ENCODE peak calls at places on chromosome 15, in nine cellular contexts. Q is T-helper 1 cell; C is NCI-H1105; K is stimulated activated CD8-positive, alpha-beta memory T cell treated with anti-CD3 and anti-CD28 coated beads, Interleukin-15, amount 100 ng/mL, for 4 hours; X is T-helper 2 cell; L is GM03348; A is cardiac septum; W is endothelial cell; J is type B pancreatic cell. T is an unnamed sample.

GRCh38 chr15:101050647-101051290 is 131.6 kb downstream of the LRRK1 start:
- DNase-seq in W (no peak), X (no peak), K (no peak), Q (no peak), A (peak; percentile 53), C (no peak), L (no peak), J (peak; percentile 49), T (no peak)

GRCh38 chr15:38883987-38884386 is 319.4 kb upstream of the RASGRP1 start:
- DNase-seq in K (no peak), A (no peak), C (no peak), Q (no peak), J (no peak), L (peak; percentile 17), W (no peak), X (no peak), T (no peak)

GRCh38 chr15:80562846-80563245 is 132.3 kb upstream of the ABHD17C start:
- DNase-seq in W (no peak), J (no peak), A (no peak), K (no peak), C (no peak), L (no peak), Q (no peak), X (no peak), T (no peak)

GRCh38 chr15:91655891-91656290 is 197.6 kb upstream of the SLCO3A1 start:
- DNase-seq in C (no peak), L (no peak), K (no peak), J (no peak), W (no peak), A (no peak), Q (no peak), X (no peak), T (no peak)

GRCh38 chr15:100809587-100809986 is 70.0 kb upstream of the ALDH1A3 start:
- DNase-seq in L (no peak), W (no peak), Q (no peak), J (no peak), A (no peak), K (no peak), C (no peak), X (no peak), T (no peak)

GRCh38 chr15:77251662-77252061 is 168.2 kb downstream of the PEAK1 start:
- DNase-seq in A (no peak), J (no peak), Q (no peak), K (no peak), X (no peak), L (no peak), W (no peak), C (no peak), T (peak; percentile 33)

GRCh38 chr15:59549339-59549807 is 62.2 kb upstream of the GCNT3 start:
- DNase-seq in K (no peak), C (no peak), A (no peak), W (no peak), Q (no peak), X (no peak), J (no peak), L (no peak), T (peak; percentile 34)

GRCh38 chr15:66364944-66365343 is 8.5 kb upstream of the TIPIN start:
- DNase-seq in C (no peak), Q (no peak), L (no peak), J (no peak), A (no peak), W (no peak), X (no peak), K (no peak), T (no peak)

GRCh38 chr15:23467110-23467600 is 20.1 kb upstream of the GOLGA6L2 start:
- DNase-seq in K (no peak), W (no peak), C (no peak), L (peak; percentile 58), A (no peak), X (no peak), J (no peak), Q (no peak), T (no peak)

GRCh38 chr15:31452595-31453557 is 126.2 kb downstream of the KLF13 start:
- DNase-seq in C (no peak), Q (no peak), X (no peak), K (no peak), W (no peak), J (no peak), A (no peak), L (no peak), T (no peak)

GRCh38 chr15:90270502-90271150 is 5.2 kb downstream of the NGRN start:
- DNase-seq in X (no peak), L (no peak), K (no peak), C (no peak), A (no peak), J (no peak), Q (no peak), W (no peak), T (no peak)

GRCh38 chr15:45670061-45670460 is 35.2 kb downstream of the SQOR start:
- DNase-seq in A (no peak), X (no peak), J (no peak), W (no peak), C (no peak), L (peak; percentile 28), K (no peak), Q (no peak), T (no peak)

GRCh38 chr15:83940136-83940535 is 286.2 kb downstream of the ADAMTSL3 start:
- DNase-seq in W (no peak), A (no peak), X (no peak), L (no peak), C (no peak), J (no peak), K (no peak), Q (no peak), T (no peak)

GRCh38 chr15:101070502-101071273 is 151.5 kb downstream of the LRRK1 start:
- DNase-seq in J (no peak), X (no peak), W (no peak), K (no peak), C (no peak), Q (no peak), L (peak; percentile 81), A (no peak), T (no peak)

GRCh38 chr15:40303576-40303975 is 4.2 kb downstream of the PLCB2 start:
- DNase-seq in Q (no peak), W (no peak), K (no peak), L (no peak), X (no peak), C (no peak), A (no peak), J (no peak), T (no peak)

GRCh38 chr15:42010434-42010833 is 10.4 kb downstream of the PLA2G4E start:
- DNase-seq in J (no peak), K (no peak), Q (no peak), L (no peak), X (no peak), A (no peak), W (no peak), C (no peak), T (no peak)

T was measured in WTC11.